ENCODE peak calls at places on chromosomes 7 and 10, in eight cellular contexts. V is SK-N-SH, X is K562, O is prostate gland, W is breast epithelium, M is GM12878, C is spleen, B is sigmoid colon. N is an unnamed sample. For H3K4me1, the result is how much of the 10 kb centered on the place peaks cover.

GRCh38 chr10:88147000-88147798 is 283.8 kb downstream of the PTEN start:
- DNase-seq in C (no peak), V (no peak), O (no peak), M (no peak), W (no peak), X (no peak), B (peak), N (no peak)

GRCh38 chr7:133310232-133310852 is 57.5 kb downstream of the EXOC4 start:
- DNase-seq in W (no peak), O (no peak), V (no peak), X (no peak), C (no peak), B (no peak), M (no peak), N (no peak)

GRCh38 chr7:1193593-1194424 is 33.8 kb upstream of the ZFAND2A start:
- DNase-seq in O (peak), V (peak), B (no peak), X (no peak), M (no peak), C (no peak), W (no peak), N (peak)

GRCh38 chr7:45716380-45717203 is 142.4 kb downstream of the ADCY1 start:
- DNase-seq in C (peak), W (no peak), B (no peak), O (no peak), V (peak), X (peak), M (no peak), N (no peak)

GRCh38 chr7:3558410-3558809 is 257.4 kb downstream of the SDK1 start:
- DNase-seq in X (no peak), M (no peak), O (no peak), W (no peak), B (no peak), C (no peak), V (peak), N (no peak)

GRCh38 chr10:58017719-58018367 is 249.9 kb downstream of the IPMK start:
- DNase-seq in V (no peak), M (no peak), C (no peak), B (no peak), X (peak), O (no peak), W (no peak), N (no peak)

GRCh38 chr7:13803134-13803533 is 186.3 kb downstream of the ETV1 start:
- DNase-seq in O (no peak), X (no peak), M (no peak), B (no peak), V (no peak), W (no peak), C (no peak), N (no peak)

GRCh38 chr7:16293669-16294425 is 127.5 kb downstream of the CRPPA start:
- DNase-seq in B (no peak), O (no peak), W (no peak), C (no peak), M (no peak), V (no peak), X (no peak), N (no peak)

GRCh38 chr7:75892634-75893272 is 13.9 kb downstream of the RHBDD2 start:
- DNase-seq in C (no peak), V (no peak), O (peak), B (peak), X (peak), W (peak), M (no peak), N (no peak)

GRCh38 chr10:124003481-124004371 is 89.7 kb downstream of the CHST15 start:
- DNase-seq in V (peak), M (no peak), W (no peak), C (peak), B (peak), O (no peak), X (no peak), N (peak)

GRCh38 chr7:50342616-50343114 is 38.1 kb downstream of the IKZF1 start:
- DNase-seq in X (no peak), V (no peak), B (peak), M (no peak), O (no peak), C (peak), W (no peak), N (peak)

GRCh38 chr10:133154996-133155778 is 4.8 kb upstream of the KNDC1 start:
- DNase-seq in V (no peak), O (no peak), C (no peak), M (no peak), X (no peak), W (peak), B (peak), N (no peak)

GRCh38 chr10:56586391-56586790 is 225.3 kb upstream of the ZWINT start:
- DNase-seq in W (peak), B (no peak), O (no peak), C (no peak), M (no peak), X (no peak), V (no peak), N (no peak)

GRCh38 chr7:30134523-30135270 is at the start of gene MTURN:
- DNase-seq in M (peak), X (peak), B (peak), C (peak), W (peak), V (peak), O (peak), N (peak)

GRCh38 chr10:123926401-123927264 is 35.0 kb upstream of the CPXM2 start:
- DNase-seq in B (no peak), C (no peak), W (no peak), V (no peak), X (no peak), M (peak), O (no peak), N (no peak)

GRCh38 chr7:96308253-96308949 is 13.5 kb downstream of the SLC25A13 start:
- DNase-seq in B (no peak), O (no peak), V (no peak), W (no peak), M (no peak), X (peak), C (no peak), N (no peak)

GRCh38 chr7:66503551-66504031 is 125.1 kb upstream of the KCTD7 start:
- DNase-seq in B (peak), O (no peak), C (peak), W (no peak), M (no peak), X (no peak), V (no peak), N (peak)

GRCh38 chr7:17301491-17302101 is 3.1 kb downstream of the AHR start:
- DNase-seq in B (peak), O (peak), C (no peak), W (no peak), M (no peak), X (peak), V (no peak), N (no peak)

GRCh38 chr7:112192236-112193154 is 13.7 kb downstream of the DOCK4 start:
- DNase-seq in X (no peak), M (no peak), O (no peak), C (no peak), V (no peak), W (no peak), B (no peak), N (no peak)

GRCh38 chr7:92884218-92884617 is 47.8 kb upstream of the CDK6 start:
- DNase-seq in B (no peak), M (no peak), V (no peak), O (no peak), W (no peak), X (no peak), C (no peak), N (no peak)

GRCh38 chr7:139618482-139619366 is 95.2 kb downstream of the CLEC2L start:
- DNase-seq in B (no peak), C (no peak), X (peak), V (peak), O (peak), W (no peak), M (no peak), N (peak)

GRCh38 chr7:114875171-114875570 is 46.7 kb upstream of the MDFIC start:
- DNase-seq in M (no peak), O (no peak), X (no peak), W (no peak), C (no peak), B (no peak), V (no peak), N (no peak)

GRCh38 chr10:118669020-118669766 is 73.7 kb upstream of the PRLHR start:
- DNase-seq in B (no peak), M (no peak), V (peak), W (no peak), O (no peak), C (no peak), X (no peak), N (no peak)

GRCh38 chr10:69807122-69807521 is 5.4 kb downstream of the COL13A1 start:
- DNase-seq in M (no peak), V (no peak), W (no peak), O (no peak), C (no peak), B (no peak), X (no peak), N (no peak)

GRCh38 chr10:15316144-15316543 is 54.9 kb downstream of the FAM171A1 start:
- DNase-seq in X (no peak), W (no peak), V (no peak), B (no peak), C (no peak), M (no peak), O (no peak), N (no peak)

GRCh38 chr10:131495892-131496291 is 184.4 kb upstream of the TCERG1L start:
- DNase-seq in O (no peak), C (no peak), X (no peak), W (no peak), B (no peak), M (no peak), V (no peak), N (no peak)

GRCh38 chr7:42471573-42472174 is 234.7 kb upstream of the GLI3 start:
- DNase-seq in C (no peak), W (no peak), X (no peak), O (no peak), V (no peak), M (no peak), B (no peak), N (no peak)

GRCh38 chr7:132614428-132615076 is 38.3 kb upstream of the PLXNA4 start:
- DNase-seq in O (no peak), W (no peak), X (peak), V (no peak), C (no peak), B (peak), M (no peak), N (peak)

GRCh38 chr10:98833550-98833949 is 386.8 kb upstream of the HPS1 start:
- DNase-seq in B (no peak), O (no peak), M (no peak), V (no peak), C (no peak), X (peak), W (no peak), N (no peak)

GRCh38 chr10:122269097-122269687 is 1.9 kb upstream of the BTBD16 start:
- DNase-seq in V (no peak), X (no peak), B (peak), C (peak), W (no peak), M (no peak), O (no peak), N (no peak)

GRCh38 chr10:61284222-61284890 is 168.8 kb downstream of the TMEM26 start:
- DNase-seq in W (no peak), O (peak), V (peak), M (no peak), X (peak), C (no peak), B (no peak), N (no peak)

GRCh38 chr7:100539436-100540006 is 518 bp downstream of the AGFG2 start:
- DNase-seq in O (no peak), X (no peak), W (peak), V (no peak), C (no peak), B (no peak), M (no peak), N (no peak)

GRCh38 chr7:151351967-151352366 is 10.4 kb downstream of the NUB1 start:
- DNase-seq in W (no peak), X (no peak), B (no peak), C (no peak), V (no peak), O (no peak), M (no peak), N (no peak)

GRCh38 chr7:43217055-43217454 is 104.6 kb downstream of the HECW1 start:
- DNase-seq in X (no peak), V (no peak), M (no peak), C (no peak), W (no peak), O (no peak), B (no peak), N (no peak)

GRCh38 chr7:128849804-128850490 is 12.7 kb upstream of the ATP6V1F start:
- DNase-seq in M (no peak), V (no peak), X (no peak), O (no peak), W (no peak), B (no peak), C (no peak), N (peak)

GRCh38 chr10:101901340-101901739 is 57.7 kb upstream of the KCNIP2 start:
- DNase-seq in V (no peak), B (no peak), O (no peak), C (peak), W (no peak), X (no peak), M (peak), N (no peak)

GRCh38 chr7:43081603-43082002 is 30.8 kb upstream of the HECW1 start:
- DNase-seq in M (no peak), B (no peak), C (no peak), O (no peak), W (no peak), X (no peak), V (no peak), N (no peak)

GRCh38 chr10:13399236-13399635 is 51.1 kb upstream of the SEPHS1 start:
- DNase-seq in O (no peak), B (no peak), W (no peak), M (no peak), X (peak), C (no peak), V (no peak), N (no peak)

DNA sequence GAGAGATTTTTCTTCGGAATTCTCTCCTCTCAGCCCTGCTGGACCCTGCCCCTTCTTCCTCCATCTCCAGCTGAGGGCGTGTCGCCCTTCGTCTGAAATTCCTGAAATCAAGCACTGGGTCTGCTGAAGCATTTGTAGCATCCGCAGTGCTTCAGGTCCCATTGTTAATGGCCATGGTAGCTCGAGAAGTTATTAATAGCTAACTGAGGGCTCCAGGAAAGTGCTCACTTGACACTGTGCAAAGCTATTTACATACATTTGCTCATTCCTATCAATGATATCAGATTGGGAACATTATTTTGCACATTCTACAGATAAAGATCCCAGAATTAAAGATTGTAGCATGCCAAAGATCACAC is 546 bp downstream of the FAM149B1 start:
- DNase-seq in C (no peak), X (no peak), M (no peak), B (no peak), W (no peak), V (no peak), O (no peak), N (no peak)
- TF ChIP-seq CTCF in C (no peak), X (no peak), M (no peak), B (no peak), W (no peak), V (no peak), O (no peak), N (no peak)

GRCh38 chr10:28533315-28533564 is 322 bp downstream of the WAC start:
- DNase-seq in C (no peak), O (no peak), X (no peak), M (no peak), B (no peak), W (no peak), V (peak), N (no peak)

GRCh38 chr10:28533571-28534304 is 820 bp downstream of the WAC start:
- DNase-seq in O (peak), B (peak), X (peak), C (peak), W (peak), M (no peak), V (peak), N (peak)

GRCh38 chr10:28532509-28533314 is at the start of gene WAC:
- DNase-seq in O (peak), M (peak), W (peak), V (peak), B (peak), C (peak), X (peak), N (peak)

GRCh38 chr10:28532223-28532508 is 752 bp upstream of the WAC start:
- DNase-seq in X (peak), V (no peak), O (no peak), C (no peak), B (no peak), M (no peak), W (peak), N (no peak)

GRCh38 chr10:28535846-28536245 is 2.9 kb downstream of the WAC start:
- DNase-seq in W (no peak), M (no peak), O (no peak), B (no peak), X (no peak), C (no peak), V (no peak), N (no peak)
- H3K4me1 ChIP-seq in W (under half), M (under half), O (under half), B (under half), X (under half), C (half or more), V (under half), N (under half)

GRCh38 chr10:73460897-73461296 is 27.5 kb upstream of the MSS51 start:
- DNase-seq in B (no peak), O (no peak), W (no peak), M (no peak), C (no peak), X (no peak), V (no peak), N (no peak)

GRCh38 chr10:73471226-73471625 is 24.6 kb downstream of the PPP3CB start:
- DNase-seq in C (no peak), X (no peak), B (no peak), W (no peak), M (no peak), O (no peak), V (no peak), N (no peak)

GRCh38 chr10:73469579-73469978 is 26.2 kb downstream of the PPP3CB start:
- DNase-seq in W (no peak), M (no peak), C (no peak), O (no peak), B (no peak), X (no peak), V (no peak), N (no peak)

GRCh38 chr10:73467210-73467609 is 28.6 kb downstream of the PPP3CB start:
- DNase-seq in V (no peak), W (no peak), O (no peak), C (no peak), B (no peak), X (no peak), M (no peak), N (no peak)

DNA sequence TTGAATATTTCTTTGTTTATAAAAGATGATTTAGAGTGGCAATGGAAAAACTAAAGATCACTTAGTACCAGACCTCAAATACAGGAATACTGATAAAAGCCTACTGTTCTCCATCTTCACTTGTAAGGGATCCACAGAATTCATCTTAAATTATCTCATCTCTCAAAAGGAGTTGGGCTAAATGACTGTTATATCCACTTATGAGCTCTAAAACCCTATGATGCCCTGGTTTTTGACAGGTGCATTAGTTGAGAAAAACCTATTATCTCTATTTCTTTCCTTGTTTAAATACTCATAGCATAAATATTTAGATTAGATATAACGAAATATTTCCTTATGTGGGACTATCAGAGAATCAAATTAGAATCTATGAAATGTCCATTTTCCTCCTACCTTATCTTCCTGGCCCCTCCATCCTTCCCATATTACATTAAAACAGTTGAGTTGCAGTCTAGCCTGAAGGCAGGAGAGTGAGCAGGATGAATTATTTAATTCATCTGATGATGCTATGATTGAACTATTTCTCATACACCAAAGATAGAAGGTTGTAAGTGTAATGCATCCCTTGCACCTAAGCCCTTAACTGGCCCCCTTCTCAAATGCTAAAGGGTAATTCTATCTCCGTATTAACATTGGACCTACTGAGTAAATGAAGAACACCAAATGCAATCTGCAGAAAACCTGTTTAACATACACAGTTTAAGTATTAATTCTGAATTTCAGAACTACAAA is 29.7 kb downstream of the PPP3CB start:
- DNase-seq in C (no peak), M (no peak), B (no peak), V (peak), O (no peak), X (no peak), W (no peak), N (no peak)
- TF ChIP-seq POLR2AphosphoS5 in C (no peak), M (no peak), B (no peak), V (no peak), O (no peak), X (no peak), W (no peak), N (no peak)

DNA sequence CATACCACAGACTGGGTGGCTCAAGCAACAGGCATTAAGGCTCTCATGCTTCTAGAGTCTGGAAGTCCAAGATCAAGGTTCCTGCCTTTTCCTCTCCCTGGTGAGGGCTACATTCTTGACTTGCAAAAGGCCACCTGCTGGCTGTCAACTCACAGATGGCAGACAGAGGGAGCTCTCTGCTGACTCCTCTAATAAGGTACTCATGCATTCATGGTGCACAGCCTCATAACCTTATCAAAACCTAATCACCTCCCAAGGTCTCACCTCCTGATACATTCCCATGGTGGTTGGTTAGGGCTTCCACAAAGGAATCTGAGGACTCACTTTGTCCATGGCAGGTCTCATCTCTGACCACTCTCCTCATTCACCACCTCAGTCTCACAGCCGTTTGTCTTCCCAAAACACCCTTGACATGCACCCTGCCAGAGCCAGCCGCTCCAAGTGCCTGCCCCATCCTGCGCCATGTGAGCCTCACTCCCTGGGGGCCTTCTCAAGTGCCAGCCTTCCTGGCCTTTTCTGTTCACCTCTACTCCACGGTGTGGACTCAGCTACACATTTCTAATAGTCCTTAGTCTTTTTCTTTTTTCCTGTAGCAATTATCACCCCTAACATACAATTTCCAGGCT is 400.3 kb upstream of the ADARB2 start:
- DNase-seq in V (no peak), B (no peak), M (no peak), C (no peak), W (no peak), O (no peak), X (peak), N (peak)
- TF ChIP-seq CTCF in V (no peak), B (no peak), M (peak), C (no peak), W (no peak), O (no peak), X (peak), N (peak)

N was measured in upper lobe of left lung.